ENCODE peak calls at places on chromosome 3, in four cellular contexts. U, Q, C and N are unnamed samples.

GRCh38 chr3:138030881-138031280 is 20.9 kb downstream of the CLDN18 start:
- DNase-seq in C (no peak), Q (no peak), U (no peak), N (no peak)

GRCh38 chr3:143875566-143875965 is 27.3 kb upstream of the SLC9A9 start:
- DNase-seq in U (no peak), C (no peak), Q (no peak), N (no peak)

GRCh38 chr3:119322021-119322522 is 27.9 kb downstream of the ARHGAP31 start:
- DNase-seq in C (no peak), U (no peak), Q (no peak), N (no peak)

GRCh38 chr3:27659279-27660021 is 62.7 kb downstream of the EOMES start:
- DNase-seq in C (peak), Q (peak), U (no peak), N (peak)

GRCh38 chr3:156150434-156151066 is 30.2 kb downstream of the KCNAB1 start:
- DNase-seq in C (peak), Q (peak), U (no peak), N (peak)

GRCh38 chr3:100210777-100211145 is 50.0 kb upstream of the TBC1D23 start:
- DNase-seq in C (no peak), U (no peak), Q (no peak), N (no peak)

GRCh38 chr3:70281663-70282062 is 30.8 kb downstream of the MDFIC2 start:
- DNase-seq in U (no peak), C (no peak), Q (no peak), N (no peak)

GRCh38 chr3:11085078-11085840 is 69.0 kb upstream of the HRH1 start:
- DNase-seq in Q (no peak), C (no peak), U (no peak), N (no peak)

GRCh38 chr3:177448987-177449975 is 252.0 kb upstream of the TBL1XR1 start:
- DNase-seq in U (peak), C (peak), Q (no peak), N (no peak)

GRCh38 chr3:141368062-141368924 is at the start of gene ZBTB38:
- DNase-seq in C (peak), Q (peak), U (no peak), N (peak)

GRCh38 chr3:172536505-172536904 is 13.3 kb upstream of the TNFSF10 start:
- DNase-seq in Q (no peak), U (no peak), C (no peak), N (no peak)

GRCh38 chr3:112472676-112473075 is 26.6 kb downstream of the BTLA start:
- DNase-seq in U (no peak), C (no peak), Q (no peak), N (no peak)

GRCh38 chr3:31981206-31982181 is at the start of the genes OSBPL10 and ZNF860:
- DNase-seq in C (peak), U (no peak), Q (peak), N (peak)

GRCh38 chr3:10489746-10490483 is 15.5 kb downstream of the ATP2B2 start:
- DNase-seq in U (no peak), Q (no peak), C (no peak), N (no peak)

GRCh38 chr3:187841552-187841951 is 96.3 kb upstream of the BCL6 start:
- DNase-seq in Q (no peak), U (no peak), C (no peak), N (no peak)

GRCh38 chr3:67610458-67610857 is 44.0 kb downstream of the SUCLG2 start:
- DNase-seq in U (no peak), C (peak), Q (no peak), N (no peak)

GRCh38 chr3:15318661-15319060 is 13.7 kb downstream of the SH3BP5 start:
- DNase-seq in C (no peak), Q (no peak), U (no peak), N (no peak)

GRCh38 chr3:149512073-149512782 is 37.7 kb downstream of the TM4SF4 start:
- DNase-seq in Q (peak), C (peak), U (no peak), N (peak)

GRCh38 chr3:39809181-39809994 is at the start of gene MYRIP:
- DNase-seq in C (peak), U (no peak), Q (peak), N (no peak)

GRCh38 chr3:185473290-185473815 is 25.5 kb downstream of the TMEM41A start:
- DNase-seq in U (no peak), C (no peak), Q (peak), N (peak)

GRCh38 chr3:139108253-139108969 is 63.7 kb upstream of the PRR23C start:
- DNase-seq in U (no peak), Q (no peak), C (no peak), N (no peak)

GRCh38 chr3:67648701-67649100 is 5.7 kb downstream of the SUCLG2 start:
- DNase-seq in Q (no peak), C (no peak), U (no peak), N (no peak)

GRCh38 chr3:198113219-198114053 is 153.4 kb downstream of the LMLN start:
- DNase-seq in Q (no peak), U (no peak), C (no peak), N (no peak)

GRCh38 chr3:98855811-98856400 is 45.6 kb downstream of the DCBLD2 start:
- DNase-seq in C (no peak), U (no peak), Q (no peak), N (no peak)

GRCh38 chr3:49357466-49358216 is 512 bp downstream of the GPX1 start:
- DNase-seq in Q (no peak), C (no peak), U (no peak), N (no peak)

GRCh38 chr3:23931597-23931996 is 13.5 kb upstream of the NR1D2 start:
- DNase-seq in U (no peak), Q (no peak), C (no peak), N (no peak)

GRCh38 chr3:188683032-188683491 is 488.7 kb upstream of the TPRG1 start:
- DNase-seq in C (peak), Q (no peak), U (no peak), N (no peak)

GRCh38 chr3:116140100-116140689 is 305.1 kb downstream of the LSAMP start:
- DNase-seq in Q (peak), U (no peak), C (peak), N (peak)

GRCh38 chr3:48402281-48402732 is 27.6 kb downstream of the PLXNB1 start:
- DNase-seq in U (no peak), C (no peak), Q (no peak), N (peak)

GRCh38 chr3:18385706-18386105 is 39.4 kb downstream of the SATB1 start:
- DNase-seq in Q (no peak), U (no peak), C (no peak), N (no peak)

GRCh38 chr3:18378218-18378617 is 46.9 kb downstream of the SATB1 start:
- DNase-seq in C (no peak), U (no peak), Q (no peak), N (no peak)

GRCh38 chr3:18379647-18380046 is 45.5 kb downstream of the SATB1 start:
- DNase-seq in Q (no peak), U (no peak), C (no peak), N (no peak)

GRCh38 chr3:18386274-18386673 is 38.9 kb downstream of the SATB1 start:
- DNase-seq in Q (no peak), U (no peak), C (no peak), N (no peak)

DNA sequence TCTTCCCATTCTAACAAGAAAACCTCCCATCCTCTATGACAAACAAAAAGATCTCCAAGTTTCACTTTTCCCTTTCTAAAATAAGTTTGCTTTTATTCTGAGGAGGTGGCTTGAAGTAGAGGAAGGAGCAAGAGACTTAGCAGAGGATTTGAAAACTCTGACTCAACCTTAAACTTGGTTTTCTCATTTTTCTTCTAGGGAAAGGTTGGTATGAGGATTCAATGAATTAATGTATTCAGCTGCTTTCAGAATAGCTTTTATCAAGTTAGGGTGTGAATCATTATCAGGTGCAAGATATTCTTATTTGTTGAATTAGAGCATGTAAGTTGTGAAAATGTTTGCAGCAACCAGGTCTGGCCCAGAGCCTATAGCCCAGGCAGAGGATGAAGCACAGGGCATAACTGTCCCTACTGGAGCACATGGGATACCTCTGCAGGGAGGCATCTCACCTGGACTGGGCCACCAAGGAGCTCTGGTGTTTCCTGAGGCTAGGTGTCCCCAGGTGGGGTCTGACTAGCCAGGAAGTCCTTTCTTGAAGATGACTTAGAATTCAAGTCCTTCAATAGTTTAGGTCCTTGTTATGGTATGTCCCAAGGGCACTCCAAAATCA is 42.3 kb downstream of the SATB1 start:
- DNase-seq in C (no peak), U (no peak), Q (no peak), N (no peak)
- TF ChIP-seq ZBTB33 in C (no peak), U (no peak), Q (no peak), N (no peak)

GRCh38 chr3:55579499-55579898 is 92.4 kb upstream of the WNT5A start:
- DNase-seq in U (no peak), C (no peak), Q (no peak), N (no peak)
- TF ChIP-seq CEBPB in U (no peak), C (no peak), Q (no peak), N (no peak)

GRCh38 chr3:71582612-71583568 is 638 bp downstream of the FOXP1 start:
- DNase-seq in C (peak), U (no peak), Q (peak), N (no peak)
- TF ChIP-seq SP1 in C (no peak), U (no peak), Q (peak), N (no peak)

GRCh38 chr3:166177130-166177529 is 339.9 kb upstream of the BCHE start:
- DNase-seq in Q (peak), U (no peak), C (no peak), N (no peak)
- TF ChIP-seq ZBTB33 in Q (no peak), U (no peak), C (no peak), N (no peak)

GRCh38 chr3:78610462-78611125 is 1157.2 kb downstream of the ROBO1 start:
- DNase-seq in Q (no peak), C (no peak), U (no peak), N (no peak)
- TF ChIP-seq CEBPB in Q (no peak), C (no peak), U (no peak), N (no peak)

GRCh38 chr3:4826237-4827100 is 152.8 kb upstream of the BHLHE40 start:
- DNase-seq in U (no peak), C (no peak), Q (no peak), N (no peak)

GRCh38 chr3:4825572-4826236 is 153.5 kb upstream of the BHLHE40 start:
- DNase-seq in Q (peak), C (peak), U (no peak), N (no peak)

GRCh38 chr3:4823986-4824947 is 155.0 kb upstream of the BHLHE40 start:
- DNase-seq in Q (no peak), U (no peak), C (no peak), N (no peak)

GRCh38 chr3:4823385-4823784 is 155.9 kb upstream of the BHLHE40 start:
- DNase-seq in U (no peak), C (no peak), Q (no peak), N (no peak)

DNA sequence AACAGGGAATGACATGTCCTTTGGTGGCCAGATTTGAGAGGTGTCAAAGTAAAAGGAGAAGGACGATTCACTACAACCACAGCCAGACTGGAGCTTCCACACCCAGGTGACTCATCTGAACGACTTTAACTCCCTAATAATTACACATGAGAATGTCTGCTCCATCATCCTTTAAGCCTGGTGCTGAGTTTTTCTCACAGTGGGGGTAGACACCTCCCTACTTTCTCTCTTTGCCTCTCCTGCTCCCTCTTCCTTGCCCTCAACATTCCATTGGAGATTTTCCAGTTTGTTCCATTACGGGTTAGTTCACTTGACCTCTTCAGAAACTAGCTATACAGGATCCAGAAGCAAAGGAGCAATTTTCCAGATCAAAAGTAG is 154.3 kb upstream of the BHLHE40 start:
- DNase-seq in C (peak), Q (peak), U (no peak), N (peak)
- TF ChIP-seq SP1 in C (no peak), Q (peak), U (no peak), N (peak)